ENCODE peak calls at places on chromosome 9, in six cellular contexts. O is head of caudate nucleus, G is small intestine, S is activated B cell treated with CpG ODN at 0.5 μM for 24 hours, J is kidney tubule cell, Y is pons. I is an unnamed sample.

GRCh38 chr9:109791747-109792146 is 11.7 kb downstream of the PALM2AKAP2 start:
- DNase-seq in Y (no peak), O (no peak), G (no peak), S (no peak), J (no peak), I (no peak)

GRCh38 chr9:131271506-131271931 is 4.8 kb downstream of the FAM78A start:
- DNase-seq in S (no peak), Y (no peak), O (peak), J (no peak), G (no peak), I (peak)

GRCh38 chr9:127221695-127222094 is 42.9 kb upstream of the GARNL3 start:
- DNase-seq in S (no peak), O (no peak), Y (no peak), J (no peak), G (no peak), I (no peak)

GRCh38 chr9:95009459-95009858 is 283.0 kb downstream of the AOPEP start:
- DNase-seq in J (peak), G (no peak), S (no peak), Y (peak), O (no peak), I (no peak)

GRCh38 chr9:112037281-112038016 is 137.6 kb downstream of the SUSD1 start:
- DNase-seq in G (peak), J (peak), S (no peak), Y (peak), O (no peak), I (peak)

GRCh38 chr9:80028501-80028900 is 456.7 kb downstream of the TLE4 start:
- DNase-seq in S (no peak), Y (no peak), O (no peak), G (no peak), J (no peak), I (no peak)

GRCh38 chr9:89507626-89508025 is 9.7 kb upstream of the SEMA4D start:
- DNase-seq in G (no peak), J (no peak), Y (no peak), S (no peak), O (no peak), I (no peak)

GRCh38 chr9:16867571-16868311 is 2.7 kb downstream of the BNC2 start:
- DNase-seq in O (no peak), S (no peak), G (no peak), J (peak), Y (no peak), I (no peak)

GRCh38 chr9:35489313-35490154 is at the start of gene RUSC2:
- DNase-seq in S (peak), J (peak), O (peak), G (peak), Y (peak), I (peak)

GRCh38 chr9:22446950-22447606 is 454 bp downstream of the DMRTA1 start:
- DNase-seq in O (peak), S (peak), Y (peak), G (peak), J (peak), I (no peak)

GRCh38 chr9:90774682-90775081 is 26.9 kb upstream of the SYK start:
- DNase-seq in G (peak), S (peak), J (no peak), O (no peak), Y (no peak), I (peak)

GRCh38 chr9:130561056-130561455 is 18.3 kb upstream of the FUBP3 start:
- DNase-seq in J (peak), Y (no peak), G (no peak), O (no peak), S (no peak), I (no peak)

GRCh38 chr9:132788378-132788777 is 89.7 kb downstream of the AK8 start:
- DNase-seq in O (no peak), J (no peak), Y (no peak), S (no peak), G (no peak), I (no peak)

GRCh38 chr9:138014570-138014958 is 137.0 kb downstream of the CACNA1B start:
- DNase-seq in J (no peak), S (no peak), G (no peak), O (no peak), Y (no peak), I (no peak)

GRCh38 chr9:19117039-19117716 is 10.1 kb downstream of the PLIN2 start:
- DNase-seq in G (no peak), O (no peak), Y (no peak), S (no peak), J (peak), I (no peak)

GRCh38 chr9:128409998-128410397 is 10.7 kb upstream of the CERCAM start:
- DNase-seq in O (peak), J (no peak), S (no peak), Y (peak), G (no peak), I (no peak)

GRCh38 chr9:93686127-93686879 is 109.9 kb downstream of the PHF2 start:
- DNase-seq in S (no peak), Y (no peak), J (no peak), O (no peak), G (no peak), I (no peak)

GRCh38 chr9:79163544-79163943 is 408.2 kb upstream of the TLE4 start:
- DNase-seq in J (no peak), Y (no peak), O (no peak), S (no peak), G (no peak), I (no peak)

GRCh38 chr9:76591256-76591950 is 132.4 kb downstream of the GCNT1 start:
- DNase-seq in O (no peak), G (no peak), J (no peak), Y (no peak), S (no peak), I (peak)

GRCh38 chr9:2198956-2199635 is 183.9 kb downstream of the SMARCA2 start:
- DNase-seq in G (no peak), Y (no peak), S (no peak), J (no peak), O (no peak), I (no peak)

GRCh38 chr9:87613265-87614111 is 112.4 kb upstream of the CTSL start:
- DNase-seq in J (peak), Y (peak), O (no peak), S (no peak), G (no peak), I (no peak)

GRCh38 chr9:22144226-22144625 is 135.1 kb upstream of the CDKN2B start:
- DNase-seq in Y (no peak), J (no peak), S (no peak), G (no peak), O (no peak), I (no peak)

GRCh38 chr9:76151267-76151666 is 243.0 kb downstream of the RFK start:
- DNase-seq in G (no peak), J (no peak), Y (no peak), O (no peak), S (no peak), I (no peak)

GRCh38 chr9:110030632-110031031 is 177.3 kb downstream of the C9orf152 start:
- DNase-seq in Y (no peak), J (peak), O (no peak), G (no peak), S (no peak), I (peak)

I was measured in AML-193.